ENCODE peak calls at places on chromosome 6, in four cellular contexts. C is K562, O is HepG2, S is Panc1. T is an unnamed sample.

GRCh38 chr6:659716-660581 is 3.0 kb upstream of the HUS1B start:
- DNase-seq in O (no peak), C (peak; percentile 61), S (no peak), T (no peak)

GRCh38 chr6:45212976-45213375 is 115.2 kb upstream of the RUNX2 start:
- DNase-seq in S (no peak), C (no peak), O (no peak), T (no peak)

GRCh38 chr6:139600919-139601470 is 226.5 kb upstream of the CITED2 start:
- DNase-seq in S (no peak), C (no peak), O (no peak), T (no peak)

GRCh38 chr6:116158641-116159040 is 32.7 kb upstream of the COL10A1 start:
- DNase-seq in S (no peak), O (no peak), C (no peak), T (no peak)

GRCh38 chr6:133923938-133924593 is 29.0 kb upstream of the TBPL1 start:
- DNase-seq in C (peak; percentile 58), O (peak; percentile 81), S (peak; percentile 73), T (peak; percentile 78)

GRCh38 chr6:28134015-28134414 is 7.7 kb upstream of the ZKSCAN8 start:
- DNase-seq in S (peak; percentile 32), O (peak; percentile 59), C (no peak), T (peak; percentile 29)

GRCh38 chr6:72653032-72653431 is 31.2 kb downstream of the KCNQ5 start:
- DNase-seq in C (no peak), O (no peak), S (no peak), T (no peak)

GRCh38 chr6:141401168-141401567 is 731.6 kb upstream of the GJE1 start:
- DNase-seq in S (no peak), O (no peak), C (no peak), T (no peak)

GRCh38 chr6:55433446-55434130 is 106.3 kb downstream of the GFRAL start:
- DNase-seq in S (no peak), O (no peak), C (no peak), T (no peak)

GRCh38 chr6:31736026-31736767 is at the start of gene CLIC1:
- DNase-seq in C (peak; percentile 97), S (no peak), O (peak; percentile 88), T (no peak)

GRCh38 chr6:85390105-85390728 is 59.7 kb upstream of the NT5E start:
- DNase-seq in S (no peak), O (peak; percentile 87), C (no peak), T (no peak)

GRCh38 chr6:166462461-166463135 is 79.9 kb upstream of the MPC1 start:
- DNase-seq in O (no peak), S (no peak), C (no peak), T (no peak)

GRCh38 chr6:166463363-166464067 is 80.8 kb upstream of the MPC1 start:
- DNase-seq in O (no peak), C (no peak), S (no peak), T (no peak)

GRCh38 chr6:166465671-166466087 is 82.9 kb upstream of the MPC1 start:
- DNase-seq in S (no peak), O (no peak), C (peak; percentile 74), T (no peak)

GRCh38 chr6:166464418-166465400 is 82.0 kb upstream of the MPC1 start:
- DNase-seq in O (no peak), C (no peak), S (no peak), T (no peak)

DNA sequence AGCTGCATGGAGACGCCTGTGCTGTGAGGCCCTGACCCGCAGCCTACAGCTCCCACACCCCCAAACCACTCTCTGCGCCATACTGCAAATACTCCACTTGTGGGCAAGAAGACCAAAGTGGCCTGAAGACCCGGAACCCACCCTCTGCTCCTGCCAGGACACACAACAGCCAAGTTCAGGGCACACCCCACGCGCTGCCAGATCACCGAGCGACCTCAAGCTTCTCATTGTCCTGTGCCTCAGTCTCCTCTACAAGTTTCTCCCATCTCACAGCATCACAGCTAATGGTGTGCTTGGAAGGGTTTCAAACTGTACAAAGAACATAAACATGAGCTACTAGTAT is 81.3 kb upstream of the MPC1 start:
- DNase-seq in C (no peak), O (no peak), S (no peak), T (no peak)
- TF ChIP-seq TCF7L2 in C (no peak), O (no peak), S (no peak), T (no peak)

GRCh38 chr6:82957171-82957894 is 108.3 kb downstream of the UBE3D start:
- DNase-seq in O (no peak), S (no peak), C (no peak), T (no peak)

GRCh38 chr6:82963527-82963926 is 102.1 kb downstream of the UBE3D start:
- DNase-seq in C (no peak), S (no peak), O (no peak), T (peak; percentile 32)

GRCh38 chr6:82955841-82956240 is 109.8 kb downstream of the UBE3D start:
- DNase-seq in C (no peak), S (no peak), O (no peak), T (no peak)

GRCh38 chr6:82954937-82955577 is 110.6 kb downstream of the UBE3D start:
- DNase-seq in C (no peak), S (no peak), O (no peak), T (no peak)

GRCh38 chr6:82959385-82959941 is 106.2 kb downstream of the UBE3D start:
- DNase-seq in S (no peak), O (no peak), C (no peak), T (no peak)
- TF ChIP-seq TCF7L2 in S (no peak), O (no peak), C (no peak), T (no peak)

GRCh38 chr6:53913286-53913685 is 118.5 kb downstream of the LRRC1 start:
- DNase-seq in S (no peak), O (no peak), C (no peak), T (no peak)

GRCh38 chr6:53915292-53915691 is 120.5 kb downstream of the LRRC1 start:
- DNase-seq in S (no peak), O (no peak), C (no peak), T (no peak)

GRCh38 chr6:53910834-53911233 is 116.0 kb downstream of the LRRC1 start:
- DNase-seq in O (no peak), C (no peak), S (no peak), T (no peak)

GRCh38 chr6:53916804-53917463 is 122.1 kb downstream of the LRRC1 start:
- DNase-seq in C (no peak), O (no peak), S (no peak), T (no peak)

DNA sequence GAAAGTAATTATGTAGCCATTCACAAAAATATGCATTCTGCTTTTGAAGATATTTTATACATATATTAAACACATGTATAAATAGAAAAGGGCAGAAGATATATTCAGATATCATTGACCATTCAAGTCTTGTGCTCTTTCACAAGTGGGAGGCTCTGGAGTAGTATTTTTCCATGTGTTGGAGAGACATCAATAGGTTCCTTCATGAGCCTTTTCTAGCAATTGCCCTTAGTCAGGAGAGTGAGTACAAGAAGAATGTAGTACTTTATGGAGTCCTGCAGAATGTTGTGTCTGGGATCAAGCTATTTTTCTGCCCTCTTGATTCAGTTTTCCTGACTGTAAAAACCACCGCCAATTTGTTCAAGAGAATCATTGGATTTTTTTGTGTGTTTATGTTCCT is 117.9 kb downstream of the LRRC1 start:
- DNase-seq in C (no peak), S (no peak), O (no peak), T (no peak)
- TF ChIP-seq TCF7L2 in C (no peak), S (no peak), O (no peak), T (no peak)

GRCh38 chr6:35064508-35065440 is 76.4 kb downstream of the TCP11 start:
- DNase-seq in S (no peak), O (no peak), C (peak; percentile 31), T (no peak)
- TF ChIP-seq TCF7L2 in S (no peak), O (no peak), C (no peak), T (no peak)

GRCh38 chr6:83708970-83709747 is at the start of gene SNAP91:
- DNase-seq in S (no peak), C (no peak), O (no peak), T (no peak)
- TF ChIP-seq TCF7L2 in S (no peak), C (no peak), O (no peak), T (no peak)

DNA sequence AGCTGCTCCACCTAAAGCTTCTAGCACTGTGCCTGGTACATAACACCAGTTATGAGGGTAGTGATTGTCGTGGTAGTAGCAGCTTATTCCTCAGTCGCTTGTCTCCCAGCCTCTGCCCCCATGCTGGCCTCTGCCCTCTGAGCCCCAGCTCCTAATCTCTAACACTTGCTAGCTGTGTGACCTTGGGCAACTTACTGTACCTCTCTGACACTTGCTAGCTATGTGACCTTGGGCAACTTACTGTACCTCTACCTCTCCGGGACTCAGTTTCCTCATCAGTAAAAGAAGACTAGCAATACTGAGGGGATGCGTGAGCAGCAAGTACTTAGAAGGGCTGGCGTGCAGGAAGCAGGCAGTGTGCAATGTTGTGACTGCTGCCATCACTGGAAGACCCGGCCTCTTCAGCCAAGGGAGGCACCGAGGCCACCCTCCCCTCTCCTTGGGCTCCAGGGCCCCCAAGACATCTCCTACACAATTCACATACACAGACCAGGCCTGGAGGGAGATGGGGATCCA is 9.9 kb downstream of the MDFI start:
- DNase-seq in O (no peak), S (no peak), C (no peak), T (no peak)
- TF ChIP-seq TCF7L2 in O (no peak), S (no peak), C (no peak), T (no peak)

GRCh38 chr6:143224516-143224915 is 163.8 kb downstream of the AIG1 start:
- DNase-seq in O (no peak), C (no peak), S (no peak), T (no peak)
- TF ChIP-seq TCF7L2 in O (no peak), C (no peak), S (no peak), T (no peak)

GRCh38 chr6:112018619-112019416 is 35.1 kb upstream of the CCN6 start:
- DNase-seq in C (no peak), S (no peak), O (peak; percentile 87), T (no peak)
- TF ChIP-seq TCF7L2 in C (no peak), S (no peak), O (no peak), T (no peak)

GRCh38 chr6:159103396-159104162 is 58.8 kb upstream of the TAGAP start:
- DNase-seq in O (no peak), S (no peak), C (no peak), T (no peak)

GRCh38 chr6:159105716-159106115 is 60.9 kb upstream of the TAGAP start:
- DNase-seq in S (no peak), O (no peak), C (no peak), T (no peak)

GRCh38 chr6:159104163-159104885 is 59.5 kb upstream of the TAGAP start:
- DNase-seq in O (peak; percentile 23), S (peak; percentile 48), C (peak; percentile 74), T (no peak)

GRCh38 chr6:159106627-159107241 is 61.9 kb upstream of the TAGAP start:
- DNase-seq in O (peak; percentile 33), S (peak; percentile 12), C (peak; percentile 83), T (peak; percentile 70)

GRCh38 chr6:159104931-159105330 is 60.1 kb upstream of the TAGAP start:
- DNase-seq in C (no peak), O (no peak), S (no peak), T (no peak)
- TF ChIP-seq TCF7L2 in C (no peak), O (no peak), S (no peak), T (no peak)

T was measured in HCT116.